ENCODE peak calls at places on chromosomes 2 and 18, in ten cellular contexts. H, V, J, E, P, U, S, C, X and T are unnamed samples.

GRCh38 chr2:160406591-160407392 is 86.8 kb downstream of the RBMS1 start:
- DNase-seq in C (no peak), S (peak; percentile 58), P (peak; percentile 52), J (peak; percentile 42), X (no peak), V (peak; percentile 57), E (no peak), H (peak; percentile 73), U (peak; percentile 56), T (no peak)

GRCh38 chr18:31880186-31880898 is 62.6 kb downstream of the TRAPPC8 start:
- DNase-seq in E (no peak), C (no peak), P (no peak), S (no peak), U (no peak), H (no peak), X (no peak), J (no peak), V (no peak), T (no peak)

GRCh38 chr2:240305369-240305962 is 130.0 kb upstream of the GPC1 start:
- DNase-seq in V (no peak), C (no peak), E (no peak), P (no peak), X (no peak), S (no peak), U (no peak), H (no peak), J (no peak), T (no peak)

GRCh38 chr18:23738151-23738550 is 48.9 kb downstream of the LAMA3 start:
- DNase-seq in C (no peak), U (no peak), S (no peak), P (no peak), E (no peak), J (no peak), H (no peak), V (no peak), X (no peak), T (no peak)

GRCh38 chr2:218152777-218153176 is 14.0 kb downstream of the CXCR1 start:
- DNase-seq in S (no peak), H (no peak), X (no peak), C (peak; percentile 89), E (no peak), V (no peak), J (no peak), U (no peak), P (no peak), T (no peak)

GRCh38 chr18:5238371-5238758 is 41.3 kb upstream of the AKAIN1 start:
- DNase-seq in J (peak; percentile 29), E (peak; percentile 56), C (peak; percentile 33), V (peak; percentile 82), X (peak; percentile 19), S (peak; percentile 82), H (peak; percentile 60), P (peak; percentile 34), U (peak; percentile 49), T (no peak)

GRCh38 chr2:32136097-32136496 is 29.6 kb upstream of the SLC30A6 start:
- DNase-seq in J (no peak), C (no peak), X (no peak), E (no peak), S (no peak), V (no peak), P (no peak), U (no peak), H (no peak), T (no peak)

GRCh38 chr2:83017366-83018090 is 1441.6 kb downstream of the SUCLG1 start:
- DNase-seq in V (no peak), E (no peak), X (no peak), U (no peak), H (no peak), P (no peak), J (no peak), S (no peak), C (peak; percentile 25), T (no peak)

GRCh38 chr2:232575404-232575746 is 24.9 kb downstream of the EIF4E2 start:
- DNase-seq in U (no peak), V (no peak), E (no peak), X (no peak), J (no peak), C (no peak), P (no peak), S (no peak), H (no peak), T (no peak)

GRCh38 chr2:239177908-239178307 is 222.9 kb downstream of the HDAC4 start:
- DNase-seq in X (no peak), E (no peak), H (no peak), U (no peak), P (no peak), V (no peak), S (no peak), C (no peak), J (peak; percentile 8), T (no peak)

GRCh38 chr2:239175181-239175580 is 225.6 kb downstream of the HDAC4 start:
- DNase-seq in S (no peak), J (no peak), C (no peak), P (no peak), E (no peak), V (peak; percentile 5), H (no peak), U (no peak), X (no peak), T (no peak)

GRCh38 chr2:239178484-239178883 is 222.3 kb downstream of the HDAC4 start:
- DNase-seq in S (no peak), U (no peak), E (no peak), J (no peak), C (no peak), H (no peak), X (no peak), P (no peak), V (no peak), T (no peak)

GRCh38 chr2:239178954-239179353 is 221.9 kb downstream of the HDAC4 start:
- DNase-seq in U (no peak), V (peak; percentile 14), X (no peak), S (no peak), E (no peak), C (no peak), P (no peak), H (no peak), J (no peak), T (no peak)

DNA sequence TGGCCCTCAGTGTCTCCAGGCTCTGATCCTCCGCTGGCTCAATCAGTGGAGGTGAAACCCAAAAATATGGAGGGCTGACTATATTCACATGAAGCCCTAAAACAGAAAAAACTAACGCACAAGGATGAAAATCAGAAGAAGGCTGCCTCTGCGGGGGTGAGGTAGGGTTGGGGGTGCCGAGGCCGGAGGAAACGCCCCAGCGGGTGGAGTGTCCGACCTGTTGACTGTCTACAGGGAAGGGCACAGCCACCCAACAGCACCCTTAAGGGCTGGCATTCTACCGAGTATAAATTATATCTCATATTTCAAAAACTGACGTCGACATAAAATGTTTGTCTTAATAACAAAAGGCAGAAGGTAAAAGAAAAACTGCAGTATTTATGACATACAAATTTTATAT is 223.5 kb downstream of the HDAC4 start:
- DNase-seq in S (no peak), C (no peak), E (no peak), U (no peak), J (no peak), X (no peak), V (no peak), H (no peak), P (no peak), T (no peak)
- TF ChIP-seq CTCF in S (no peak), C (no peak), E (no peak), U (no peak), J (no peak), X (no peak), V (no peak), H (no peak), P (no peak), T (no peak)

DNA sequence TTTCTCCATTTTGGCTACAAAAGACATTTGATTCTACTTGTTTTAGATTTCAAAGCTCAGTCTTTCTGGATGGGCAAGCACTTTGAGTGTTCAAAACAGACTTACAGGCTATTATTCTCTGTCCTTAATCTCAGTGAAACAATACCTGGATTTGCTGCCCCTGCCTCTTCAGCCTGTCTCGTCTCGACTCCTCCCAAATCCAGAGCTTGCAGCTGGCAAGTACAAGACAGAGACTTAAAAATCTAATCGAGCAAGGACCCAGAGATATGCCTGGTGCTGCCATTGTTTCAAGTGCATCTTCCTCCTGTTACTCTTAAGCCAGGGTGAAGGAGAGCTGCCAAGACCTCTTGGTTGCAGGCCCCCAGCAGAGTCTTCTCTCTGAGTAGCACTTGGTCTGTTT is 59.2 kb downstream of the LRRC30 start:
- DNase-seq in S (no peak), C (no peak), P (no peak), E (no peak), U (no peak), X (no peak), J (no peak), H (peak; percentile 87), V (no peak), T (no peak)
- TF ChIP-seq CTCF in S (no peak), C (no peak), P (no peak), E (no peak), U (no peak), X (no peak), J (no peak), H (no peak), V (no peak), T (no peak)

DNA sequence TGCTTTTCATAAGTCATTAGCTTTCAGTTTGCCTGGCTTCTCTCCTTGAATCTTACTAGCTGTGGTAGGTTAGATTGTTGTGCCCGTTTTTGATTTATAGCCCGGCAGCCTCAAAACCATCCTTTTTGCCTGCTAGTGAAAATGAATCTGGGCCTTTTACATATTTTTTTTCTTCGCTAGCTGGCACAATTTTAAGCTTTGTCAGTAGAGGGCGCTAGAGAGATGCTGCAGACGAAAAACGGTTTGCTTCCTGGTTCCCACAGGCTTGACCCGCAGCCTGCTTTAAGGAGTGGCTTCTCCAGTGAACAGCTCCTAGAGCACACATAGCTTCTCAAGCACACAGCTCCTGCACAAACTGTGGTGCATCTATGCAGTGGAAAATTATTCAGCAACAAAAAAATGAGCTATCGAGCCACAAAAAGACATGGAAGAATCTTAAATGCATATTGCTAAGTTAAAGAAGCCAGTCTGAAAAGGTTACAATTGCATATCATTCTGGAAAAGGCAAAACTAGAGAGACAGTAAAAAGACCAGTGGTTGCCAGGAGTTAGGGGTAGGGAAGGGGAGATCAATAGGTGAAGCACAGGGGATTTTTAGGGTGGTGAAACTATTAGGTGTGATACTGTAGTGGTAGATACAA is 47.9 kb downstream of the E2F6 start:
- DNase-seq in X (no peak), C (no peak), P (no peak), J (no peak), S (no peak), V (no peak), U (no peak), H (peak; percentile 23), E (no peak), T (no peak)
- TF ChIP-seq CTCF in X (peak; percentile 60), C (peak; percentile 34), P (peak; percentile 37), J (no peak), S (peak; percentile 46), V (peak; percentile 37), U (no peak), H (peak; percentile 53), E (no peak), T (peak; percentile 37)

DNA sequence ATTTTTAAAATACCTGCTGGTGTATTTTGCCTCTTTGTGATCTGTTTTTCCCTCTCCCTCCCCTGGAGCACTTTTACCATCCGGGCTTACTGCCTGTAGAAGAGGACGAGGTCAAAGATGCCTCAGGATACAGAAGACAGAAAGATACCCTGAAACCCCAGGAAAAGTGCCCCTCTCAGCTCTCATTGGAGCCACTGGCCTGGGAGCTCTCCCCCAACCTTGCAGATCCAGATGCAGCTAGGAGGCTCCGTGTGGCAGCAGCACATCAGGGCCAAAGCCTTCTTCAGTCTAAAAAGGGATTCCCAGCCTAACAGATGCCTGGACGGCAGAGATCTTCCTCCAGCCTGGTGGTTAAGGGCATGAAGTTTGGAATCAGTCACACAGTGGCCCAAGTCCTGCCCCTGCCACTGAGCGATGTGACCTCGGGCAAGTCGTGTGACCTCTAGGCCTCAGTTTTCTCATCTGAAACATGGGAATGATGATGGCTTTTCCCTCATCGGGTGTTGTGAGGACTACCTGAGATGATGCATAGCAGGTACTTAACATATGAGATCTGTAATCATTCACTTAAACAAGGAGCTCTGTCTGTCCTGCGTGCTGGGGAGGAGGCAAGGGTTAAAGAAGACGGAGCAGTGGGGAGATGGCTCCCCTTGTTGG is 239.4 kb downstream of the DYSF start:
- DNase-seq in C (no peak), X (no peak), P (no peak), J (no peak), U (no peak), H (no peak), S (no peak), E (no peak), V (no peak), T (no peak)
- TF ChIP-seq CTCF in C (no peak), X (no peak), P (no peak), J (no peak), U (no peak), H (no peak), S (no peak), E (no peak), V (no peak), T (no peak)